ENCODE peak calls at places on chromosomes 11 and 22, in ten cellular contexts. J is AG04450, L is pancreas, G is foreskin fibroblast, A is BJ, N is brain microvascular endothelial cell, B is heart right ventricle, E is transverse colon, X is cardiac fibroblast, M is colonic mucosa. D is an unnamed sample.

GRCh38 chr22:26547837-26548236 is 35.6 kb upstream of the TFIP11 start:
- DNase-seq in J (no peak), L (no peak), G (no peak), A (no peak), N (no peak), B (no peak), E (no peak), X (no peak), M (no peak), D (no peak)

GRCh38 chr22:19798825-19799224 is 38.2 kb downstream of the TBX1 start:
- DNase-seq in J (no peak), L (no peak), G (no peak), A (no peak), N (no peak), B (no peak), E (no peak), X (no peak), M (no peak), D (no peak)

GRCh38 chr11:120137187-120137610 is 714 bp downstream of the TRIM29 start:
- DNase-seq in J (no peak), L (peak), G (no peak), A (no peak), N (no peak), B (no peak), E (peak), X (no peak), M (peak), D (no peak)

GRCh38 chr11:74443071-74443864 is 24.1 kb downstream of the KCNE3 start:
- DNase-seq in J (no peak), L (peak), G (no peak), A (no peak), N (peak), B (no peak), E (peak), X (peak), M (peak), D (peak)

GRCh38 chr11:11022126-11022730 is 164.4 kb upstream of the ZBED5 start:
- DNase-seq in J (no peak), L (no peak), G (no peak), A (no peak), N (peak), B (no peak), E (no peak), X (peak), M (peak), D (peak)

GRCh38 chr11:119338318-119338890 is 2.3 kb downstream of the C1QTNF5 start:
- DNase-seq in J (no peak), L (peak), G (peak), A (no peak), N (peak), B (no peak), E (peak), X (peak), M (peak), D (peak)

GRCh38 chr22:26740253-26740652 is 82.9 kb downstream of the MIAT start:
- DNase-seq in J (no peak), L (no peak), G (no peak), A (no peak), N (no peak), B (no peak), E (no peak), X (no peak), M (no peak), D (no peak)

GRCh38 chr11:11985016-11985715 is 23.3 kb downstream of the DKK3 start:
- DNase-seq in J (no peak), L (no peak), G (peak), A (peak), N (peak), B (no peak), E (no peak), X (peak), M (no peak), D (no peak)

GRCh38 chr11:92657226-92657625 is 312.2 kb upstream of the MTNR1B start:
- DNase-seq in J (no peak), L (no peak), G (no peak), A (no peak), N (no peak), B (no peak), E (no peak), X (no peak), M (no peak), D (no peak)

GRCh38 chr11:5881756-5882155 is 1.3 kb downstream of the OR52E4 start:
- DNase-seq in J (no peak), L (no peak), G (no peak), A (no peak), N (no peak), B (no peak), E (no peak), X (no peak), M (no peak), D (no peak)

GRCh38 chr11:93491941-93492340 is 51.2 kb downstream of the SMCO4 start:
- DNase-seq in J (no peak), L (no peak), G (no peak), A (no peak), N (no peak), B (no peak), E (no peak), X (no peak), M (no peak), D (no peak)

GRCh38 chr11:66050581-66051231 is 1.5 kb upstream of the SF3B2 start:
- DNase-seq in J (no peak), L (no peak), G (no peak), A (no peak), N (no peak), B (no peak), E (no peak), X (no peak), M (no peak), D (no peak)

GRCh38 chr11:110469101-110469500 is 39.4 kb downstream of the FDX1 start:
- DNase-seq in J (no peak), L (no peak), G (no peak), A (no peak), N (no peak), B (no peak), E (no peak), X (no peak), M (no peak), D (no peak)
- H3K4me3 ChIP-seq in J (no peak), L (no peak), G (no peak), A (no peak), N (no peak), B (no peak), E (no peak), X (no peak), M (no peak), D (no peak)

GRCh38 chr11:112226062-112226921 is at the start of gene PTS:
- DNase-seq in J (no peak), L (peak), G (peak), A (no peak), N (peak), B (peak), E (peak), X (peak), M (peak), D (peak)
- TF ChIP-seq CTCF in J (no peak), L (no peak), G (no peak), A (no peak), N (no peak), B (no peak), E (no peak), X (no peak), M (no peak), D (no peak)

GRCh38 chr11:109132539-109132938 is 289.5 kb upstream of the C11orf87 start:
- DNase-seq in J (no peak), L (no peak), G (peak), A (no peak), N (no peak), B (no peak), E (no peak), X (no peak), M (no peak), D (no peak)
- H3K4me3 ChIP-seq in J (no peak), L (no peak), G (no peak), A (no peak), N (no peak), B (no peak), E (no peak), X (no peak), M (no peak), D (no peak)

GRCh38 chr11:45400594-45400993 is 114.5 kb upstream of the SYT13 start:
- DNase-seq in J (peak), L (no peak), G (peak), A (peak), N (peak), B (no peak), E (no peak), X (peak), M (no peak), D (peak)

GRCh38 chr11:45394294-45395085 is 108.3 kb upstream of the SYT13 start:
- DNase-seq in J (no peak), L (no peak), G (no peak), A (no peak), N (no peak), B (no peak), E (no peak), X (no peak), M (no peak), D (no peak)

GRCh38 chr11:45402049-45402630 is 116.0 kb upstream of the SYT13 start:
- DNase-seq in J (no peak), L (no peak), G (no peak), A (no peak), N (no peak), B (no peak), E (no peak), X (no peak), M (no peak), D (no peak)

GRCh38 chr11:45395421-45395820 is 109.3 kb upstream of the SYT13 start:
- DNase-seq in J (no peak), L (no peak), G (no peak), A (no peak), N (no peak), B (no peak), E (no peak), X (no peak), M (no peak), D (no peak)

DNA sequence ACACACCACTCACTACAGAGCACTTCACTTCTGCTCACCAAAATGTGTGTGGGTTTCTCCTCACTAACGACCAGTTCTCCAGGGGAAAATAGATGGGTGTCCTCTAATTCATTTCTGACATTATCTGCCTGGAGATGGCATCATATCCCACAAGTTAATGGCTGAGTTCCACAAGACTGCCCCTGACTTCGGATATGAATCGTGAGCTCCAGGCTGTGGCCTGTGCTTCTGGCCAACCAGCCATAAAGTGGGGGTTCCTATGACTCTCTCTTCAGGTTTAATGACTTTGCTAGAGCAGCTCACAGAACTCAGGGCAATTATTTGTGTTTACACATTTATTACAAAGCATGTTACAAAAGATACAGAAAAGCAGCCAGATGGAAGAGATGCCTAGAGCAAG is 113.0 kb upstream of the SYT13 start:
- DNase-seq in J (no peak), L (no peak), G (no peak), A (no peak), N (no peak), B (no peak), E (no peak), X (no peak), M (no peak), D (no peak)
- TF ChIP-seq CTCF in J (no peak), L (no peak), G (no peak), A (no peak), N (no peak), B (no peak), E (no peak), X (no peak), M (no peak), D (no peak)

GRCh38 chr11:8720376-8720775 is 37.8 kb downstream of the RPL27A start:
- DNase-seq in J (no peak), L (no peak), G (no peak), A (no peak), N (no peak), B (no peak), E (no peak), X (no peak), M (no peak), D (no peak)
- H3K4me3 ChIP-seq in J (no peak), L (no peak), G (no peak), A (no peak), N (no peak), B (no peak), E (no peak), X (no peak), M (no peak), D (no peak)

GRCh38 chr11:2885017-2885675 is 429 bp downstream of the CDKN1C start:
- DNase-seq in J (no peak), L (peak), G (peak), A (no peak), N (no peak), B (peak), E (peak), X (peak), M (peak), D (no peak)
- TF ChIP-seq CTCF in J (no peak), L (no peak), G (no peak), A (peak), N (peak), B (peak), E (no peak), X (no peak), M (no peak), D (peak)

GRCh38 chr22:41917375-41917905 is 2.6 kb upstream of the SHISA8 start:
- DNase-seq in J (no peak), L (no peak), G (no peak), A (no peak), N (no peak), B (no peak), E (no peak), X (no peak), M (no peak), D (no peak)

GRCh38 chr22:41916745-41917358 is 2.0 kb upstream of the SHISA8 start:
- DNase-seq in J (no peak), L (no peak), G (no peak), A (no peak), N (no peak), B (no peak), E (no peak), X (no peak), M (no peak), D (no peak)

GRCh38 chr22:41920271-41920976 is 5.5 kb upstream of the SHISA8 start:
- DNase-seq in J (no peak), L (no peak), G (no peak), A (no peak), N (no peak), B (no peak), E (peak), X (no peak), M (no peak), D (no peak)

GRCh38 chr22:41917906-41918791 is 3.3 kb upstream of the SHISA8 start:
- DNase-seq in J (no peak), L (no peak), G (peak), A (no peak), N (peak), B (peak), E (peak), X (peak), M (peak), D (peak)

DNA sequence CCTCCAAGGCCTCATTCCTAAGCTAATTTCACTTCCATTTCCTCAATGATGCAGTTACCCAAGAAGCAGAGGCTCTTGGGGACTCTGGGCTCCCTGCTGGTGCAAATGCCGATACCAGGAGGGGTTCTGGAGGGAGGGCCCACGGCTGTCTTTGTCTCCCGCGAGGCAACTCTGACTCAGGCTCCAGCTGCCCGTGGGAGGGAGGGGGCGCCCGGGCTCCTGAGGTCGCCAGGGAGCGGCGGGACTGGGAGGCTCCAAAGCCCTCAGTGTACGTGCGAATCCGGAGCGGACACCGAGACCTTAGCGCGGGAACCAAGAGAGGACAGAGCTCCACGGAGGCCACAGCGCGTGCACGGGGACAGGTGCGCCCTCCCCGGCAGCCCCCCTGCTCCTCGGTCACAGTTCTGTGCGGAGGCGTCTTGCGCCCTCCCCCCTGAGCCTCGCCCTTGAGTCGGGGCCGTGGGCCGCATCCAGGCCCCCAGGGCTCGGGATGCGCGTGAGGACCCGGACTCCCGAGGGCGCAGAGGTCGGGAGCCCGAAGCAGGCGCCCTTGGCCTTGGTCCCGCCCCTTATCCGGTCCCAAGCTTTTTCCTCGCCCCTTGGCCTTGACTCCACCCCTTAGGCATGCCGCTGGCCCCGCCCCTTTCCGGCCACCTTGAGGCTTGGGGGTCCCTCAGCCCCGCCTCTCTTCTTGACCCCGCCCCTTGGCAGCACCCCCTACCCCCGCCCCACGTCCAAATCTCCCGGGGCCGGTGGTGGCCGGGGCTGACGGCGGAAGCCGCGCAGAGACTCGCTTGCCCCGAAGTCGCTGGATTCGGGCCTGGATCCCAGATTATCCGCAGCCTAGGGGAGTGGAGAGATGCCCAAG is 4.7 kb upstream of the SHISA8 start:
- DNase-seq in J (no peak), L (peak), G (no peak), A (no peak), N (peak), B (peak), E (peak), X (peak), M (peak), D (no peak)
- H3K4me3 ChIP-seq in J (peak), L (peak), G (peak), A (peak), N (peak), B (peak), E (peak), X (peak), M (peak), D (peak)

GRCh38 chr11:15006139-15006759 is 34.1 kb upstream of the CALCA start:
- DNase-seq in J (no peak), L (no peak), G (peak), A (no peak), N (peak), B (no peak), E (no peak), X (peak), M (no peak), D (peak)
- TF ChIP-seq CTCF in J (peak), L (no peak), G (peak), A (peak), N (peak), B (peak), E (peak), X (peak), M (peak), D (no peak)